ENCODE peak calls at places on chromosome 14, in four cellular contexts. A, P, I and D are unnamed samples.

GRCh38 chr14:23154876-23155587 is 28.4 kb downstream of the SLC7A8 start:
- DNase-seq in A (peak; percentile 87), P (peak; percentile 77), I (peak; percentile 51), D (no peak)

GRCh38 chr14:64387232-64387737 is 868 bp upstream of the MTHFD1 start:
- DNase-seq in A (no peak), P (no peak), I (no peak), D (no peak)

GRCh38 chr14:49863483-49864262 is 11.1 kb upstream of the NEMF start:
- DNase-seq in A (no peak), P (no peak), I (no peak), D (no peak)

GRCh38 chr14:70338550-70338949 is 20.9 kb downstream of the COX16 start:
- DNase-seq in A (no peak), P (no peak), I (no peak), D (no peak)

GRCh38 chr14:59028476-59029202 is 159.8 kb upstream of the DAAM1 start:
- DNase-seq in A (peak; percentile 28), P (peak; percentile 35), I (peak; percentile 65), D (no peak)

GRCh38 chr14:35258420-35258819 is 33.8 kb upstream of the PSMA6 start:
- DNase-seq in A (no peak), P (no peak), I (no peak), D (no peak)

GRCh38 chr14:89619616-89620273 is 202.7 kb upstream of the FOXN3 start:
- DNase-seq in A (no peak), P (no peak), I (no peak), D (no peak)

GRCh38 chr14:103315368-103315911 is 18.6 kb upstream of the EIF5 start:
- DNase-seq in A (no peak), P (no peak), I (no peak), D (no peak)

GRCh38 chr14:100557658-100558057 is 29.6 kb downstream of the BEGAIN start:
- DNase-seq in A (no peak), P (peak; percentile 27), I (no peak), D (no peak)

GRCh38 chr14:21136024-21136423 is 19.8 kb downstream of the OR5AU1 start:
- DNase-seq in A (no peak), P (no peak), I (no peak), D (no peak)

GRCh38 chr14:97198813-97199212 is 401.6 kb downstream of the VRK1 start:
- DNase-seq in A (no peak), P (no peak), I (no peak), D (no peak)

GRCh38 chr14:100309028-100309718 is 2.9 kb upstream of the SLC25A29 start:
- DNase-seq in A (no peak), P (no peak), I (no peak), D (no peak)

GRCh38 chr14:73770977-73771847 is 57.0 kb upstream of the PNMA1 start:
- DNase-seq in A (no peak), P (no peak), I (peak; percentile 70), D (no peak)
- H3K4me1 ChIP-seq in A (peaks cover 25% of the 10 kb centered on the region), P (peaks cover 24% of the 10 kb centered on the region), I (peaks cover 73% of the 10 kb centered on the region), D (peaks cover 6% of the 10 kb centered on the region)

DNA sequence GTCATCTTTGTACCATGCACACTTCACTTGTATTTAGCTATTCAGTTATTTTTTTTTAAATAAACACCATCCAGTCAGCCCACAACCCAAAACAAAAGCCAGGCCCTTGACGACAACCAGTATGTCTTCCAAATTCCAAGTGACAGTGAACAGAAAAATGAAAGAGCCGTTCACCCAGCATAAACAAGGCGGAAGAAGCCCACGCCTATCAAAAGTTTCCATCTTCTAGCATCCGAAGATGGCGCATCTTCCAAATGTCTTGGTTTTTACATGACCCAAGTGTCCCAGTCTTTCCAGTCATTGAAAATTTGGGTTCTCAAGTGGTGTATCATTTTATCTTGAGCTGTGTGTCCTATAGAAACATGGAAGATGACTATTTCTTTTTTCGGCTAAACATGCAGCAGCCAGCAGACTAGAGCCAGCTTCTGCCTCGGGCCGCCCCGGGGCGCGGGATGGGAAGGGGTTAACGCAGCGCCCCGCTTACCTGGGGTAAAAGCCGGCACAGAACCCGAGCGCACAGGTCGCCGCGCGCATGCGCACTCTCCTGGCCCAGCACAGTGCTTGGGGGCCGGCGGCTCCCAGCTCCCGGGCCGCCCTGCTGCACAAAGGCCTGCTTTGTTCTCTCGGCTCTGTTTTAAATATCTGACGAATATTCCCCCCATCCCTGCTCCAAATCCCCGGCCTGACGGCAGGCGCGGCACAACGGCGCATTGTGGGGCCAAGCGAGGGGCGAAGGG is 164.8 kb downstream of the ZFP36L1 start:
- DNase-seq in A (peak; percentile 66), P (no peak), I (peak; percentile 83), D (peak; percentile 74)
- H3K4me3 ChIP-seq in A (peak overlapping the region; percentile 22), P (peak overlapping the region; percentile 32), I (no peak overlapping the region), D (peak overlapping the region; percentile 25)

DNA sequence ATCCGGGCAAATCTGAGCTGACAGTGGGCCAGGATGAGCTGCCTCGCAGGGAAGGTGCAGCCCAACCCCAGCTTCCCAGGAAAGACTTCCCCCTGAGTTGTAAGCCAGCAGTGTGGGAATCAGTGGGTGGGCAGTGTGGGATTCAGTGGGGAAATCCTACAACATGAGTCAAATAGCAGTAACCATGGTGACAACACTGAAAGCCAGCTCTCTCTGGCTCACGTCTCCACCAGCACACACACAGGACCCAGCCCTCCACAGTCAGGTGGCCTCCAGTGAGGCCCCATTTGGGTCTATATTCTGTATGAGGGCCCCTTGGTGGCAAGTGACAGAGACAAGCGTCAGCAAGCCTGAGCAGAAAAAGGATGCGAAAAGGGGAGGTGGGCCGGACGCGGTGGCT is 6.0 kb upstream of the LGALS3 start:
- DNase-seq in A (no peak), P (no peak), I (no peak), D (no peak)
- H3K4me1 ChIP-seq in A (peaks cover 11% of the 10 kb centered on the region), P (peaks cover 14% of the 10 kb centered on the region), I (peaks cover 61% of the 10 kb centered on the region), D (no peaks in the 10 kb centered on the region)

DNA sequence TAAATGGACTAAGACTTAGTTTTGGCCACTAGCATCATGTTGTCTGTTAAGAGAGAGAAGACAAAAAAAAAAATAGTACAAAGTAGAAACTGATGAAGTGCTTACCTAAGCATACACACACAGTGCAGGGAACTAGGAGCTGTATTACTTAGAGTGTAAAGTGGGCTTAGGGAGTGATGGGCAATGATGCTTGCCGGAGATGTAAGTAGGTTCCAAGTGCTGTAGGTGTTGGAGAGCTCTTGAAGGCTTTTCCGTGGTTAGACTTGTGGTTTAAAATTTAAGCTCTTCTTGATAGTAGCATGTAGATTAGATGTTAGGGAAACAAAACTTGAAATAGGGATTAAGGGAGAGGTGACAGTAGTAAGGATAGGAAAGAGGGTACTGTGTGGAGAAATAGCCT is 34.7 kb downstream of the MIA2 start:
- DNase-seq in A (no peak), P (no peak), I (no peak), D (no peak)
- H3K4me3 ChIP-seq in A (peak overlapping the region; percentile 84), P (peak overlapping the region; percentile 97), I (no peak overlapping the region), D (no peak overlapping the region)

GRCh38 chr14:74594021-74594420 is 18.0 kb downstream of the LTBP2 start:
- DNase-seq in A (no peak), P (no peak), I (no peak), D (no peak)

GRCh38 chr14:74596747-74597456 is 15.1 kb downstream of the LTBP2 start:
- DNase-seq in A (no peak), P (no peak), I (no peak), D (no peak)

GRCh38 chr14:74593241-74593985 is 18.6 kb downstream of the LTBP2 start:
- DNase-seq in A (no peak), P (peak; percentile 57), I (no peak), D (no peak)

GRCh38 chr14:74592476-74593191 is 19.4 kb downstream of the LTBP2 start:
- DNase-seq in A (no peak), P (no peak), I (no peak), D (no peak)

DNA sequence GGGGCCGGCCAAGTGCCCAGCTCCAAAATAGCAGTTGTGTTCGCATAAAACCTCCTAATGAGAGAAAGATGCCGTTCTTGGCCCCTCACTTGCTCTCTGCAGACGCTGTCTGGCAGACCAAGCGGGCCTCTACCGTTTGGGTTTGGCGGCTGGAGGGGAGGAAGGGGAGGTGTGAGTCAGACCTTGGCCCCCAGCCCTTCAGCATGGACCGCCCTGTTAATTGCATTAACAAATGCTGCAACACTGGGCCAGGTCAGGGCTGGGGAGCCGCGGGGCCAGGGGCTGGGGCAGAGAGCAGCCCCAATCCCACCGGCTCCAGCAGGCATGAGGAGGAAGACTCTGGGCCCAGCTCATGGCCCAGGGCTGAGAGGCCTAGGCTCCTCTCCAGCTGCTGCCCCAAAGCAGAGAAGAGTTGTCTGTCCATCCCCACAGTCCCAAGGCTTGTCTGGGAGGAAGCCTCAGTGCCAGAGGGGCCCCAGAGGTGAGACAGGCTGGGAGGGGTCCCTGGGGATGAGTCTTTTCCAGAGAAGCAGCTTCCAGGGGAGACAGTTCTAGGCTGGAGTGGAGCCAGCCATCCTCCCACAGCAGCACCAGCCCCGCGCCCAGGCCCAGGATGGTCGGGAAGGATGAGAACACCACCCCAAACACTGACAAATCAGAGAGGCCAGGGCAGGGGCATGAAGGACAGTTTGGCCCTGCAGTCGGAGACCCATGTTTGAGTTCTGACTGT is 16.9 kb downstream of the LTBP2 start:
- DNase-seq in A (no peak), P (peak; percentile 89), I (peak; percentile 50), D (no peak)
- H3K4me1 ChIP-seq in A (no peaks in the 10 kb centered on the region), P (peaks cover 25% of the 10 kb centered on the region), I (peaks cover 2% of the 10 kb centered on the region), D (no peaks in the 10 kb centered on the region)